ENCODE peak calls at places on chromosome 2, in seven cellular contexts. C is body of pancreas, T is mucosa of descending colon, K is H1, G is ovary, B is upper lobe of right lung, S is iPS DF 6.9. U is an unnamed sample. For H3K4me1, the result is how much of the 10 kb centered on the place peaks cover.

GRCh38 chr2:28602136-28602660 is 106.3 kb downstream of the PLB1 start:
- DNase-seq in K (no peak), G (no peak), C (no peak), B (no peak), S (no peak), T (no peak), U (no peak)

GRCh38 chr2:69565431-69565839 is 78.1 kb downstream of the AAK1 start:
- DNase-seq in K (peak), G (peak), C (peak), B (peak), S (peak), T (peak), U (peak)

GRCh38 chr2:95053543-95053942 is 28.0 kb downstream of the MAL start:
- DNase-seq in C (no peak), B (peak), K (peak), T (no peak), S (no peak), G (no peak), U (no peak)

GRCh38 chr2:59389240-59389639 is 1148.1 kb upstream of the FANCL start:
- DNase-seq in T (no peak), K (no peak), C (peak), B (no peak), G (no peak), S (no peak), U (no peak)

GRCh38 chr2:45649855-45650806 is 1.3 kb upstream of the PRKCE start:
- DNase-seq in G (peak), K (peak), C (peak), T (peak), S (no peak), B (peak), U (peak)

GRCh38 chr2:172375247-172375646 is 52.1 kb upstream of the ITGA6 start:
- DNase-seq in S (no peak), T (no peak), K (no peak), G (no peak), C (no peak), B (no peak), U (no peak)

GRCh38 chr2:43333656-43334144 is 107.3 kb upstream of the ZFP36L2 start:
- DNase-seq in G (no peak), T (no peak), K (no peak), B (no peak), S (no peak), C (no peak), U (no peak)

GRCh38 chr2:42949125-42949524 is 156.7 kb upstream of the HAAO start:
- DNase-seq in K (no peak), G (no peak), B (no peak), C (no peak), S (no peak), T (no peak), U (no peak)

GRCh38 chr2:47323822-47324171 is 79.2 kb upstream of the MSH2 start:
- DNase-seq in B (no peak), G (no peak), S (no peak), T (no peak), C (no peak), K (no peak), U (no peak)

GRCh38 chr2:43842866-43843226 is 4.1 kb downstream of the ABCG8 start:
- DNase-seq in T (no peak), K (peak), B (no peak), G (no peak), C (no peak), S (no peak), U (no peak)

GRCh38 chr2:9914384-9915065 is 37.0 kb upstream of the GRHL1 start:
- DNase-seq in B (no peak), S (no peak), G (no peak), T (no peak), C (no peak), K (no peak), U (peak)

GRCh38 chr2:177392373-177393246 is at the start of gene AGPS:
- DNase-seq in B (peak), K (peak), T (peak), S (peak), G (peak), C (peak), U (peak)

GRCh38 chr2:1233280-1233679 is 180.0 kb upstream of the TPO start:
- DNase-seq in K (no peak), G (no peak), C (no peak), T (no peak), B (peak), S (no peak), U (no peak)

DNA sequence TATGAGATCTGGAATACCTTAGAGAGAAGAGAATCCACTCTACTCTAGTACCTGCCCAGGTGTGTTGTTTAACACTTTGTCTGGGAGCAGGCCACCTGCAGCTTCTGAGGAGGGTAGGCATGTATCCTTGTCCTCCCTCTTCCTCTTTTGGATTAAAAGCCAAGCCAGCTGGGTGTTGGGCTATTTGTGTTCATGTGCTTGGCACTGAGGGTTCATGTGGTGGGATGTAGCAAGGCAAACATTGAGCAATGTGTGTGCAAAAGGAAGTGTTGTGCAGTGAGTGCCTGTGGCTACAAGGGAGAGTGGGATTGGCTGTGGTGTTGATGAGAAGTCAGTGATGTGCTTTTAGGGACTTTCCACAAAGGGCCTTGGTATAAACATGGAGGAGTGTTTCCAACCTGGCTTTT is 23.0 kb downstream of the TTLL4 start:
- DNase-seq in B (no peak), G (no peak), T (no peak), S (no peak), K (no peak), C (no peak), U (peak)
- H3K4me1 ChIP-seq in B (under half), G (under half), T (under half), S (under half), K (under half), C (under half), U (under half)

DNA sequence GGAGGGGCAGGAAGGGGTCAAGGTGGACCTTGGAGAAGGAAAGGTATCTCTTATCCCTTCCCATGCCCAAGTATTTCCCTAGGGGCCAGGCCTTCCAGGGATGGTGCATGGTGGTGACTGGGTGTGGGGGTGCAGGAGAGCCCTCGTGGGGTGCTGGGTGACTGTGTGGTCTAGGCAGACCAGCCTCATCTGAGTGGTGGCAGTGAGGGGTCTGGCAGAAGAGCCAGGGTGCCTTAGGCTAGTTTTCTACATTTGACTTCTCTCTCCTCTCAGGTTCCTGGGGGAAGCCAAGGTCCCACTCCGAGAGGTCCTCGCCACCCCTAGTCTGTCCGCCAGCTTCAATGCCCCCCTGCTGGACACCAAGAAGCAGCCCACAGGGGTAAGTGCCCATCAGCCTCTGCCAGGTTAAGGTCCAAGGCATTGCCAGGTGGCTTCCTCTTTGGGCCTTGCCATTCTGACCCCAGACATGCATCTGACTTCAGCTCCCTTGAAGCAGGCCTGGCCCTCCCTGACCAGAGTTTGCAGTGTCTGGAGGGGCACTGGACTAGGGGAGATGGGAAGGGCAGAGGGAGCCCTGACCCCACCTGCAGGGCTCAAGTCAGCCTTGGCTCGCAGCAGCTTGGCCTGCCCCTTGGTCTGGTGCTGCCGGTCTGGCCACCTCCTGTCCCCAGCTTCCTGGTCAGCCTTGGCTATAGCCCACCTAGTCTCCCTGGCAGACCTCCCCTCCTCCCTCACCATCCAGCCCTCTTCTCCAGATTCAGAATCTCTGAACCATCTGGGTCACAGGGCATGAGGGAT is 49.8 kb downstream of the DYSF start:
- DNase-seq in C (no peak), G (no peak), B (peak), S (no peak), T (no peak), K (no peak), U (no peak)
- H3K4me1 ChIP-seq in C (under half), G (under half), B (under half), S (under half), T (under half), K (under half), U (under half)

GRCh38 chr2:126932529-126932928 is 33.8 kb downstream of the TEX51 start:
- DNase-seq in K (no peak), B (no peak), T (no peak), S (no peak), G (no peak), C (no peak), U (no peak)

GRCh38 chr2:126932966-126933555 is 34.4 kb downstream of the TEX51 start:
- DNase-seq in C (no peak), G (no peak), B (no peak), K (peak), S (no peak), T (no peak), U (no peak)

GRCh38 chr2:126933707-126934106 is 35.0 kb downstream of the TEX51 start:
- DNase-seq in K (peak), C (no peak), T (no peak), B (no peak), G (no peak), S (no peak), U (no peak)

GRCh38 chr2:126934803-126935202 is 36.1 kb downstream of the TEX51 start:
- DNase-seq in S (no peak), T (no peak), B (no peak), K (no peak), C (no peak), G (no peak), U (no peak)

GRCh38 chr2:126930970-126931590 is 32.4 kb downstream of the TEX51 start:
- DNase-seq in G (no peak), B (no peak), T (no peak), K (peak), S (no peak), C (no peak), U (no peak)
- H3K4me1 ChIP-seq in G (under half), B (under half), T (under half), K (under half), S (under half), C (under half), U (under half)

GRCh38 chr2:54573532-54573915 is 117.4 kb downstream of the SPTBN1 start:
- DNase-seq in T (no peak), K (no peak), G (no peak), S (no peak), C (no peak), B (no peak), U (no peak)
- H3K4me1 ChIP-seq in T (half or more), K (under half), G (under half), S (under half), C (half or more), B (half or more), U (half or more)

GRCh38 chr2:218332288-218332687 is 24.4 kb upstream of the CATIP start:
- DNase-seq in C (no peak), T (no peak), B (no peak), G (no peak), S (no peak), K (no peak), U (no peak)
- H3K4me1 ChIP-seq in C (under half), T (under half), B (under half), G (under half), S (under half), K (under half), U (under half)

DNA sequence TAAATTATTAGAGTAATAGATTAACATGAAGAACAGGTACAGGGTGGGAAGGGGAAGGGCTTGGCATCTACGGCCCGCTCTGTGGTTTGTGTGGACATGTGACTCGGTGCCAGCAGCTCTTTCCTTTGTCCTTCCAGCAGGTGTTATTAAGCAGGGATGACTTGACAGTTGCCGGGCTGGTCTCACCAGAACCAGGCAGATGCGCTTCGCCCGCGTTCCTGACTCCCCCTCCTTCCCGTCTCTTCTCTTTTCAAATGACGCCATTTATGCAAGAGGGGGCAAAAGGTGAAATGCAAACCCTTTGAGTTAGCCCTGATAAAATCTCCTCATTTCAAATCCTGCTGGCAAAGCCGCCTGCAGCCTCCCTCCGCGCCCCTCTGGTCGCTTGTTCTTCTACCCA is 38.9 kb upstream of the MGAT4A start:
- DNase-seq in B (no peak), K (no peak), S (no peak), C (peak), G (no peak), T (no peak), U (no peak)
- H3K4me1 ChIP-seq in B (under half), K (under half), S (under half), C (under half), G (under half), T (under half), U (half or more)

GRCh38 chr2:74499940-74500577 is 656 bp upstream of the LBX2 start:
- DNase-seq in S (no peak), B (no peak), K (peak), C (no peak), T (peak), G (no peak), U (no peak)
- H3K4me1 ChIP-seq in S (under half), B (under half), K (under half), C (half or more), T (under half), G (under half), U (under half)

GRCh38 chr2:197311521-197312033 is 997 bp upstream of the ANKRD44 start:
- DNase-seq in T (no peak), B (no peak), G (no peak), C (no peak), K (no peak), S (no peak), U (no peak)

GRCh38 chr2:197309369-197310231 is 980 bp downstream of the ANKRD44 start:
- DNase-seq in B (peak), T (peak), C (peak), S (no peak), K (peak), G (peak), U (peak)

GRCh38 chr2:197310271-197310939 is at the start of gene ANKRD44:
- DNase-seq in K (peak), T (peak), B (peak), S (no peak), C (peak), G (peak), U (peak)

GRCh38 chr2:197312186-197312585 is 1.6 kb upstream of the ANKRD44 start:
- DNase-seq in K (no peak), T (no peak), B (no peak), S (no peak), C (no peak), G (no peak), U (no peak)

DNA sequence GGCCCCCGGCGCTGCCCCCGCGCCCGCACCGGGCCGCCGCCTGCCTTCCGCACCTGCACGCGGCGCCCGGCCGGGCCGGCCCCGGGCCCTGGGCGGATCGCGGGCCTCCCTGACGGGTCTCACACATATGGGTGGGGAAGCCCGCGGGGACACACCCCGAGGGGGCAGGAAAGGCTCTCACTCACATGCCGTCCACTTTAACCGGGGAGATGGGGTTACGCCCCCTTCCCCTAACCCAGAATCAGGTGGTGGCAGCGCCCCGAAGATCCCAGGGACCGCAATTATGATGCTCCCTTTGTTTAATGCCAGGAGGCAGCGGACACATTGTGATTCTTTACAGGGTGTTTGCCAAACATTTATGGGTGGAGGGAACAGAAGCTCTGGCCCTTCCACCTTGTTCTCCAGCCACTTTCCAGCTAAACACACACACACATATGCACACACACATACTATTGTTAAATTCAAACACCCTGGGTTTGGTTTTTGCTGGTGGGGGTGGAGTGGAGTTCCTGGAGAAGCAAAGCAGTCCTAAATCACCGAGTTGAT is 433 bp upstream of the ANKRD44 start:
- DNase-seq in T (no peak), K (no peak), S (no peak), B (no peak), C (no peak), G (no peak), U (no peak)
- H3K4me1 ChIP-seq in T (under half), K (under half), S (under half), B (under half), C (under half), G (under half), U (under half)